ENCODE peak calls at places on chromosome 7, in ten cellular contexts. One of them, this sample, is unnamed. For H3K4me1, the result is how much of the 10 kb centered on the place peaks cover.

GRCh38 chr7:2101630-2102374 is 130.9 kb downstream of the MAD1L1 start:
- DNase-seq in psoas muscle: no peak
- DNase-seq in right lobe of liver: no peak
- DNase-seq in neuronal stem cell: no peak
- DNase-seq in tibial artery: no peak
- DNase-seq in endothelial cell of umbilical vein: no peak
- DNase-seq in CD8-positive, alpha-beta memory T cell: no peak
- DNase-seq in stomach: no peak
- DNase-seq in H9: no peak
- DNase-seq in prostate gland: no peak
- DNase-seq in this sample: no peak

GRCh38 chr7:130063036-130063435 is 7.3 kb upstream of the KLHDC10 start:
- DNase-seq in psoas muscle: no peak
- DNase-seq in right lobe of liver: peak
- DNase-seq in neuronal stem cell: peak
- DNase-seq in tibial artery: no peak
- DNase-seq in endothelial cell of umbilical vein: peak
- DNase-seq in CD8-positive, alpha-beta memory T cell: peak
- DNase-seq in stomach: peak
- DNase-seq in H9: peak
- DNase-seq in prostate gland: no peak
- DNase-seq in this sample: no peak

GRCh38 chr7:148135106-148135505 is 455.5 kb upstream of the C7orf33 start:
- DNase-seq in psoas muscle: no peak
- DNase-seq in right lobe of liver: no peak
- DNase-seq in neuronal stem cell: no peak
- DNase-seq in tibial artery: no peak
- DNase-seq in endothelial cell of umbilical vein: no peak
- DNase-seq in CD8-positive, alpha-beta memory T cell: no peak
- DNase-seq in stomach: no peak
- DNase-seq in H9: no peak
- DNase-seq in prostate gland: peak
- DNase-seq in this sample: no peak

GRCh38 chr7:63037242-63037641 is 961.4 kb upstream of the ZNF722 start:
- DNase-seq in psoas muscle: no peak
- DNase-seq in right lobe of liver: no peak
- DNase-seq in neuronal stem cell: no peak
- DNase-seq in tibial artery: no peak
- DNase-seq in endothelial cell of umbilical vein: no peak
- DNase-seq in CD8-positive, alpha-beta memory T cell: no peak
- DNase-seq in stomach: no peak
- DNase-seq in H9: no peak
- DNase-seq in prostate gland: no peak
- DNase-seq in this sample: no peak

GRCh38 chr7:24725554-24726260 is 31.6 kb downstream of the GSDME start:
- DNase-seq in psoas muscle: no peak
- DNase-seq in right lobe of liver: no peak
- DNase-seq in neuronal stem cell: no peak
- DNase-seq in tibial artery: no peak
- DNase-seq in endothelial cell of umbilical vein: no peak
- DNase-seq in CD8-positive, alpha-beta memory T cell: no peak
- DNase-seq in stomach: no peak
- DNase-seq in H9: peak
- DNase-seq in prostate gland: no peak
- DNase-seq in this sample: peak

GRCh38 chr7:30877010-30877740 is 34.5 kb upstream of the AQP1 start:
- DNase-seq in psoas muscle: no peak
- DNase-seq in right lobe of liver: no peak
- DNase-seq in neuronal stem cell: no peak
- DNase-seq in tibial artery: no peak
- DNase-seq in endothelial cell of umbilical vein: no peak
- DNase-seq in CD8-positive, alpha-beta memory T cell: no peak
- DNase-seq in stomach: no peak
- DNase-seq in H9: peak
- DNase-seq in prostate gland: no peak
- DNase-seq in this sample: no peak

GRCh38 chr7:158108646-158109293 is 478.9 kb downstream of the PTPRN2 start:
- DNase-seq in psoas muscle: no peak
- DNase-seq in right lobe of liver: no peak
- DNase-seq in neuronal stem cell: no peak
- DNase-seq in tibial artery: no peak
- DNase-seq in endothelial cell of umbilical vein: no peak
- DNase-seq in CD8-positive, alpha-beta memory T cell: no peak
- DNase-seq in stomach: peak
- DNase-seq in H9: no peak
- DNase-seq in prostate gland: no peak
- DNase-seq in this sample: peak

GRCh38 chr7:84176716-84177115 is 17.9 kb downstream of the SEMA3A start:
- DNase-seq in psoas muscle: no peak
- DNase-seq in right lobe of liver: no peak
- DNase-seq in neuronal stem cell: no peak
- DNase-seq in tibial artery: no peak
- DNase-seq in endothelial cell of umbilical vein: no peak
- DNase-seq in CD8-positive, alpha-beta memory T cell: no peak
- DNase-seq in stomach: no peak
- DNase-seq in H9: no peak
- DNase-seq in prostate gland: no peak
- DNase-seq in this sample: no peak

GRCh38 chr7:140604760-140605159 is 35.9 kb downstream of the DENND2A start:
- DNase-seq in psoas muscle: no peak
- DNase-seq in right lobe of liver: no peak
- DNase-seq in neuronal stem cell: no peak
- DNase-seq in tibial artery: no peak
- DNase-seq in endothelial cell of umbilical vein: no peak
- DNase-seq in CD8-positive, alpha-beta memory T cell: no peak
- DNase-seq in stomach: no peak
- DNase-seq in H9: no peak
- DNase-seq in prostate gland: no peak
- DNase-seq in this sample: no peak

GRCh38 chr7:78218051-78218450 is 419.5 kb downstream of the PHTF2 start:
- DNase-seq in psoas muscle: no peak
- DNase-seq in right lobe of liver: no peak
- DNase-seq in neuronal stem cell: no peak
- DNase-seq in tibial artery: no peak
- DNase-seq in endothelial cell of umbilical vein: no peak
- DNase-seq in CD8-positive, alpha-beta memory T cell: no peak
- DNase-seq in stomach: no peak
- DNase-seq in H9: no peak
- DNase-seq in prostate gland: no peak
- DNase-seq in this sample: no peak

GRCh38 chr7:155383756-155384491 is 74.0 kb upstream of the EN2 start:
- DNase-seq in psoas muscle: peak
- DNase-seq in right lobe of liver: peak
- DNase-seq in neuronal stem cell: no peak
- DNase-seq in tibial artery: no peak
- DNase-seq in endothelial cell of umbilical vein: no peak
- DNase-seq in CD8-positive, alpha-beta memory T cell: no peak
- DNase-seq in stomach: no peak
- DNase-seq in H9: no peak
- DNase-seq in prostate gland: no peak
- DNase-seq in this sample: no peak

GRCh38 chr7:148941598-148942280 is 57.6 kb upstream of the EZH2 start:
- DNase-seq in psoas muscle: peak
- DNase-seq in right lobe of liver: peak
- DNase-seq in neuronal stem cell: peak
- DNase-seq in tibial artery: peak
- DNase-seq in endothelial cell of umbilical vein: peak
- DNase-seq in CD8-positive, alpha-beta memory T cell: peak
- DNase-seq in stomach: peak
- DNase-seq in H9: peak
- DNase-seq in prostate gland: peak
- DNase-seq in this sample: peak

GRCh38 chr7:465710-466400 is 53.8 kb downstream of the PDGFA start:
- DNase-seq in psoas muscle: peak
- DNase-seq in right lobe of liver: no peak
- DNase-seq in neuronal stem cell: no peak
- DNase-seq in tibial artery: no peak
- DNase-seq in endothelial cell of umbilical vein: no peak
- DNase-seq in CD8-positive, alpha-beta memory T cell: no peak
- DNase-seq in stomach: no peak
- DNase-seq in H9: no peak
- DNase-seq in prostate gland: no peak
- DNase-seq in this sample: no peak

GRCh38 chr7:16730937-16731336 is 22.6 kb upstream of the TSPAN13 start:
- DNase-seq in psoas muscle: no peak
- DNase-seq in right lobe of liver: no peak
- DNase-seq in neuronal stem cell: no peak
- DNase-seq in tibial artery: no peak
- DNase-seq in endothelial cell of umbilical vein: no peak
- DNase-seq in CD8-positive, alpha-beta memory T cell: no peak
- DNase-seq in stomach: no peak
- DNase-seq in H9: no peak
- DNase-seq in prostate gland: no peak
- DNase-seq in this sample: no peak

GRCh38 chr7:151238190-151238810 is 6.0 kb downstream of the CHPF2 start:
- DNase-seq in psoas muscle: no peak
- DNase-seq in right lobe of liver: no peak
- DNase-seq in neuronal stem cell: no peak
- DNase-seq in tibial artery: no peak
- DNase-seq in endothelial cell of umbilical vein: no peak
- DNase-seq in CD8-positive, alpha-beta memory T cell: no peak
- DNase-seq in stomach: no peak
- DNase-seq in H9: no peak
- DNase-seq in prostate gland: no peak
- DNase-seq in this sample: no peak

GRCh38 chr7:155122831-155123230 is 52.7 kb downstream of the HTR5A start:
- DNase-seq in psoas muscle: no peak
- DNase-seq in right lobe of liver: no peak
- DNase-seq in neuronal stem cell: no peak
- DNase-seq in tibial artery: no peak
- DNase-seq in endothelial cell of umbilical vein: no peak
- DNase-seq in CD8-positive, alpha-beta memory T cell: no peak
- DNase-seq in stomach: no peak
- DNase-seq in H9: no peak
- DNase-seq in prostate gland: no peak
- DNase-seq in this sample: no peak

GRCh38 chr7:985915-986741 is 3.1 kb downstream of the CYP2W1 start:
- DNase-seq in psoas muscle: no peak
- DNase-seq in right lobe of liver: no peak
- DNase-seq in neuronal stem cell: no peak
- DNase-seq in tibial artery: no peak
- DNase-seq in endothelial cell of umbilical vein: peak
- DNase-seq in CD8-positive, alpha-beta memory T cell: no peak
- DNase-seq in stomach: no peak
- DNase-seq in H9: no peak
- DNase-seq in prostate gland: no peak
- DNase-seq in this sample: no peak

GRCh38 chr7:4727914-4728705 is 46.0 kb downstream of the FOXK1 start:
- DNase-seq in psoas muscle: no peak
- DNase-seq in right lobe of liver: no peak
- DNase-seq in neuronal stem cell: no peak
- DNase-seq in tibial artery: no peak
- DNase-seq in endothelial cell of umbilical vein: no peak
- DNase-seq in CD8-positive, alpha-beta memory T cell: no peak
- DNase-seq in stomach: no peak
- DNase-seq in H9: no peak
- DNase-seq in prostate gland: no peak
- DNase-seq in this sample: no peak
- H3K4me1 ChIP-seq in psoas muscle: under half
- H3K4me1 ChIP-seq in right lobe of liver: under half
- H3K4me1 ChIP-seq in neuronal stem cell: under half
- H3K4me1 ChIP-seq in tibial artery: half or more
- H3K4me1 ChIP-seq in endothelial cell of umbilical vein: under half
- H3K4me1 ChIP-seq in CD8-positive, alpha-beta memory T cell: under half
- H3K4me1 ChIP-seq in stomach: under half
- H3K4me1 ChIP-seq in H9: under half
- H3K4me1 ChIP-seq in prostate gland: under half
- H3K4me1 ChIP-seq in this sample: under half

DNA sequence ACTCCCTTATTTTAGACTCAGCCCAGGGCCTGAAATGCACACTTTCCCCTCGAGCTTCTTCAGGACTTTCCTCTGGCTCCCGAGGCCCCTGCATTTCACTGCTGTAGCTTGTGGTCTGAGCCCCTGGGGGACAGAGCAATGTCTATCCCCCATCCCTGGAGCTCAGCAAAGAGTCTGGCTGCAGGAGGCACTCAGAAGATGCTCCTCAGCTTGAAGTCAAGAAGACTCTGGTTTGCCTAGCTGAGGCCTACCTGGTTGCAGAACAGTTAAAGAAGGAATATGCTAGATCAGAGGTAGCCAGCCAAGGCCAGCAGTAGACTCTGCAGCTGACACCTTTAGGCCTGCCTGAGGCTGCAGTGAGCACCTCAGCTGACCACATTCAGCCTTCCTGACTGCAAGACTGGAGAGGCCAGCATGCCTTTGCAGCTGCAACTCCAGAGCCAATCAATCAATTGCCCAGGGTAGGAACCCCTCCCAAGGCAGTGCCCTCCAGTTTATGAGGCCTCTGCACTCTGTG is 36.9 kb upstream of the IKZF1 start:
- DNase-seq in psoas muscle: no peak
- DNase-seq in right lobe of liver: no peak
- DNase-seq in neuronal stem cell: no peak
- DNase-seq in tibial artery: no peak
- DNase-seq in endothelial cell of umbilical vein: no peak
- DNase-seq in CD8-positive, alpha-beta memory T cell: no peak
- DNase-seq in stomach: no peak
- DNase-seq in H9: no peak
- DNase-seq in prostate gland: no peak
- DNase-seq in this sample: no peak
- H3K4me1 ChIP-seq in psoas muscle: under half
- H3K4me1 ChIP-seq in right lobe of liver: under half
- H3K4me1 ChIP-seq in neuronal stem cell: under half
- H3K4me1 ChIP-seq in tibial artery: under half
- H3K4me1 ChIP-seq in endothelial cell of umbilical vein: under half
- H3K4me1 ChIP-seq in CD8-positive, alpha-beta memory T cell: half or more
- H3K4me1 ChIP-seq in stomach: under half
- H3K4me1 ChIP-seq in H9: under half
- H3K4me1 ChIP-seq in prostate gland: under half
- H3K4me1 ChIP-seq in this sample: under half

GRCh38 chr7:23471090-23471859 is 984 bp upstream of the IGF2BP3 start:
- DNase-seq in psoas muscle: no peak
- DNase-seq in right lobe of liver: no peak
- DNase-seq in neuronal stem cell: peak
- DNase-seq in tibial artery: no peak
- DNase-seq in endothelial cell of umbilical vein: peak
- DNase-seq in CD8-positive, alpha-beta memory T cell: no peak
- DNase-seq in stomach: no peak
- DNase-seq in H9: peak
- DNase-seq in prostate gland: no peak
- DNase-seq in this sample: no peak
- H3K4me1 ChIP-seq in psoas muscle: under half
- H3K4me1 ChIP-seq in right lobe of liver: under half
- H3K4me1 ChIP-seq in neuronal stem cell: under half
- H3K4me1 ChIP-seq in tibial artery: half or more
- H3K4me1 ChIP-seq in endothelial cell of umbilical vein: under half
- H3K4me1 ChIP-seq in CD8-positive, alpha-beta memory T cell: half or more
- H3K4me1 ChIP-seq in stomach: under half
- H3K4me1 ChIP-seq in H9: under half
- H3K4me1 ChIP-seq in prostate gland: under half
- H3K4me1 ChIP-seq in this sample: half or more

DNA sequence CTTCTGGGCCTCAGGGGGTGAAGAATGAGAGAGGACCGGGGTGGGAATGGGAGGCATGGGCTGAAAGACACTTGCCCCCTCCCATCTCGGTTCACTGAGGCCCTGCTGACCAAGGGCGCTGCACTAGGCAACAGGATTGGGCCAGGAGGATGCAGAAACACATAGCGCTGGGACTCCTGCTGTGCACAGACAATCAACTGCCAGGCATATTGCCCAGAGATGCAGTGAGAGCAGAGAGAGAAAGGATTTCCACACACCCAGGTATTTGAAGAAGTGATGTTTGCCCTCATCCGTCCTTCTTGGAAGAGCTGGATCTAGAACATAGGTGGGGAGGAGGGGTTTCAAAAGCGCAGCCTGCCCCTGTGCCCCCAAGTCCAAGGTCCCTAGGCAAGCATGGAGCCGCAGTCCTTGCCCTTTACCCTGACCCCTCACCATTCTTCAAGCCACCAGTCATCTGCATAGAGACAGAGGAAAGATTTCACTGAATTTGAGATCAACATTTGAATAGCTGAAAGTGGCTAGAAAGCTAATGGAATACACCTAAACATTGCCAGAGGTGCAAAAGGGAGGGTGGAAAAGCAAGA is 44.0 kb upstream of the TNS3 start:
- DNase-seq in psoas muscle: no peak
- DNase-seq in right lobe of liver: no peak
- DNase-seq in neuronal stem cell: no peak
- DNase-seq in tibial artery: no peak
- DNase-seq in endothelial cell of umbilical vein: no peak
- DNase-seq in CD8-positive, alpha-beta memory T cell: no peak
- DNase-seq in stomach: no peak
- DNase-seq in H9: peak
- DNase-seq in prostate gland: no peak
- DNase-seq in this sample: no peak
- H3K4me1 ChIP-seq in psoas muscle: under half
- H3K4me1 ChIP-seq in right lobe of liver: under half
- H3K4me1 ChIP-seq in neuronal stem cell: under half
- H3K4me1 ChIP-seq in tibial artery: under half
- H3K4me1 ChIP-seq in endothelial cell of umbilical vein: under half
- H3K4me1 ChIP-seq in CD8-positive, alpha-beta memory T cell: under half
- H3K4me1 ChIP-seq in stomach: under half
- H3K4me1 ChIP-seq in H9: under half
- H3K4me1 ChIP-seq in prostate gland: under half
- H3K4me1 ChIP-seq in this sample: under half

This sample was measured in right atrium auricular region.